ENCODE peak calls at places on chromosomes 13 and 19, in five cellular contexts. O, J, Q, Y and Z are unnamed samples.

GRCh38 chr13:42574011-42574410 is at the start of gene TNFSF11:
- DNase-seq in O (no peak), J (peak), Q (no peak), Y (no peak), Z (peak)

GRCh38 chr19:49788857-49789256 is 22.1 kb downstream of the AP2A1 start:
- DNase-seq in O (no peak), J (no peak), Q (no peak), Y (no peak), Z (no peak)

GRCh38 chr13:111216166-111216960 is 101.3 kb downstream of the ARHGEF7 start:
- DNase-seq in O (no peak), J (peak), Q (no peak), Y (no peak), Z (peak)

GRCh38 chr19:50387176-50387867 is 3.2 kb downstream of the POLD1 start:
- DNase-seq in O (peak), J (no peak), Q (no peak), Y (no peak), Z (no peak)

GRCh38 chr19:3383121-3383722 is 16.8 kb downstream of the NFIC start:
- DNase-seq in O (no peak), J (no peak), Q (no peak), Y (no peak), Z (no peak)

GRCh38 chr19:34325961-34326360 is 39.0 kb upstream of the GPI start:
- DNase-seq in O (no peak), J (peak), Q (no peak), Y (no peak), Z (no peak)

GRCh38 chr13:45021250-45021649 is 31.9 kb downstream of the GPALPP1 start:
- DNase-seq in O (no peak), J (no peak), Q (no peak), Y (no peak), Z (no peak)

GRCh38 chr13:50527612-50528509 is 315.6 kb downstream of the DLEU7 start:
- DNase-seq in O (no peak), J (no peak), Q (no peak), Y (no peak), Z (no peak)

GRCh38 chr19:29537181-29537580 is 11.4 kb downstream of the VSTM2B start:
- DNase-seq in O (no peak), J (no peak), Q (no peak), Y (no peak), Z (no peak)

GRCh38 chr13:21798181-21798580 is 127.3 kb downstream of the FGF9 start:
- DNase-seq in O (no peak), J (no peak), Q (no peak), Y (no peak), Z (no peak)

GRCh38 chr19:53828531-53828930 is 4.4 kb upstream of the NLRP12 start:
- DNase-seq in O (no peak), J (no peak), Q (no peak), Y (no peak), Z (no peak)

GRCh38 chr13:47875206-47875605 is 125.9 kb downstream of the SUCLA2 start:
- DNase-seq in O (no peak), J (no peak), Q (no peak), Y (no peak), Z (no peak)

GRCh38 chr13:20044086-20044485 is 85.6 kb downstream of the ZMYM2 start:
- DNase-seq in O (no peak), J (no peak), Q (no peak), Y (no peak), Z (no peak)

GRCh38 chr13:27578121-27579030 is 42.0 kb downstream of the LNX2 start:
- DNase-seq in O (no peak), J (peak), Q (no peak), Y (no peak), Z (no peak)

GRCh38 chr13:30159446-30159839 is 147.9 kb downstream of the KATNAL1 start:
- DNase-seq in O (no peak), J (no peak), Q (no peak), Y (no peak), Z (no peak)